ENCODE peak calls at places on chromosome 4, in seven cellular contexts. P is adrenal gland; F is tibial artery; J is neural progenitor cell; U is hepatocyte; I is CD8-positive, alpha-beta memory T cell; Q is psoas muscle. Z is an unnamed sample. For H3K4me1, the result is how much of the 10 kb centered on the place peaks cover.

GRCh38 chr4:55615008-55615407 is 21.1 kb downstream of the NMU start:
- DNase-seq in U (no peak), J (no peak), I (no peak), F (no peak), P (no peak), Q (no peak), Z (no peak)

GRCh38 chr4:52751349-52751911 is at the start of gene ERVMER34-1:
- DNase-seq in I (no peak), F (no peak), J (peak), P (peak), U (peak), Q (peak), Z (no peak)

GRCh38 chr4:95877636-95878035 is 37.7 kb downstream of the PDHA2 start:
- DNase-seq in U (no peak), F (no peak), J (no peak), P (no peak), I (no peak), Q (no peak), Z (no peak)

GRCh38 chr4:146033149-146033548 is 94.5 kb upstream of the ZNF827 start:
- DNase-seq in U (peak), J (no peak), P (peak), F (no peak), Q (no peak), I (no peak), Z (peak)

GRCh38 chr4:118995693-118996391 is 107.2 kb downstream of the SYNPO2 start:
- DNase-seq in J (no peak), P (no peak), Q (no peak), I (no peak), U (no peak), F (no peak), Z (no peak)

GRCh38 chr4:42594880-42595279 is 62.0 kb downstream of the ATP8A1 start:
- DNase-seq in I (no peak), U (no peak), P (no peak), Q (no peak), F (no peak), J (no peak), Z (no peak)

GRCh38 chr4:6546681-6547447 is 28.1 kb upstream of the MAN2B2 start:
- DNase-seq in J (peak), I (peak), P (peak), U (peak), Q (no peak), F (no peak), Z (peak)

GRCh38 chr4:168357941-168358340 is 39.4 kb upstream of the DDX60 start:
- DNase-seq in Q (no peak), I (no peak), U (no peak), F (no peak), J (no peak), P (no peak), Z (no peak)

GRCh38 chr4:142778908-142779307 is 67.2 kb downstream of the INPP4B start:
- DNase-seq in I (no peak), U (no peak), J (no peak), Q (no peak), P (no peak), F (no peak), Z (no peak)

GRCh38 chr4:161249779-161250440 is 913.9 kb downstream of the FSTL5 start:
- DNase-seq in Q (no peak), F (no peak), P (no peak), U (no peak), I (no peak), J (no peak), Z (peak)

GRCh38 chr4:168478868-168479267 is 1.4 kb downstream of the DDX60L start:
- DNase-seq in I (no peak), Q (no peak), P (no peak), J (no peak), F (no peak), U (no peak), Z (no peak)

GRCh38 chr4:16642897-16643296 is 255.5 kb downstream of the LDB2 start:
- DNase-seq in J (no peak), I (no peak), F (no peak), U (no peak), P (no peak), Q (no peak), Z (no peak)

GRCh38 chr4:87849612-87850011 is 16.8 kb downstream of the MEPE start:
- DNase-seq in Q (no peak), U (no peak), J (no peak), F (no peak), P (no peak), I (no peak), Z (no peak)

GRCh38 chr4:66688674-66689073 is 856.6 kb downstream of the CENPC start:
- DNase-seq in P (no peak), I (no peak), J (no peak), F (no peak), Q (no peak), U (peak), Z (no peak)

GRCh38 chr4:144582105-144582850 is 63.7 kb upstream of the HHIP start:
- DNase-seq in I (no peak), J (no peak), P (no peak), F (no peak), U (no peak), Q (no peak), Z (no peak)

GRCh38 chr4:74311696-74312313 is 3.5 kb downstream of the EPGN start:
- DNase-seq in I (no peak), P (peak), J (peak), U (peak), F (no peak), Q (no peak), Z (peak)

GRCh38 chr4:2797545-2798305 is 4.8 kb downstream of the SH3BP2 start:
- DNase-seq in U (no peak), F (peak), J (peak), Q (peak), I (peak), P (no peak), Z (no peak)

GRCh38 chr4:2799444-2799911 is 6.6 kb downstream of the SH3BP2 start:
- DNase-seq in I (no peak), U (no peak), J (peak), Q (peak), F (peak), P (peak), Z (no peak)

GRCh38 chr4:2797188-2797544 is 4.3 kb downstream of the SH3BP2 start:
- DNase-seq in F (peak), I (no peak), J (peak), P (no peak), U (peak), Q (no peak), Z (no peak)

GRCh38 chr4:2799971-2800690 is 7.2 kb downstream of the SH3BP2 start:
- DNase-seq in I (no peak), U (no peak), J (no peak), Q (peak), P (peak), F (peak), Z (peak)

DNA sequence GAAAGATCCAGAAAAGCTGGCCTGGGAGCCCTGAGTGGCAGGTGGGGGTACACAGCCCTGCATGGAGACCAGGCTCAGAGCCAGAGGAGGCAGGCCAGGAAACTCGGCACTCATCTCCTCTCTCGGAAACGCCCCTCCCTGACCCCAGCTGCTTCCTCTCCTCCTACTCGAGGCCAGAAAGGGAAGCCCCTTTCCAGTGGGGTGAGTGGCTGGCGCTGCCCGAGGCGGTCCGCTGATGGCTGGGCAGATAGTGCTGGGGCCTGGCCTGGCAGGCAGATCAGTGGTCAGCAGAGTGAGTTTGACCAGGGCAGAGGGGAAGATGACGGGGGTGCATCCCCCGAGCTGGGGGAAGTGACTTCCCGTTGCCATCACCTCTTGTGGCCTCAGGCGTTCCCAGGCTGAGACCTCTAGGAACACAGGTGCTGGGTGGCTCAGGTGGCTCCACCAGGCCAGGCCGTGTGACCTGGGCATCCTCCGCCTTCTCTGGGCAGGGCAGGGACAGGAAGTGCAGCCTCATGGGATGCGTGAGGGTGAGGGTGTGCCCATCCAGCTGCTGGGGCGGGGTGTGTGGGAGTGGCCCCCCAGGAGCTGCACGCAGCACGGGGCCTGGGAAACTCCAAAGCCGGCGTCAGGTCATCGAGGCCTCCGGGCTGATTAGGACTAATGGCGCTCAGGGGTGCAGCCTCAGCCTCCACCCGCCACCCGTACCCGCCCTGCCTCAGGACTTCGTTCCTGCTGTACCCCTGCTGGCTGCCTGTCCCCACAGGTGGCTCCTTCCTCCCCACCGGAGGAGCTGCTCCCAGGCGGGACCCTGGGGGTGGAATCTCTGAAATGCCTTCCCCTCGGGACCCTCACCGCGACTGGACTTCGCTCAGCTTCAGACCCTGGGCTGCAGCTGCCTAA is 5.8 kb downstream of the SH3BP2 start:
- DNase-seq in F (peak), J (peak), U (no peak), Q (peak), I (peak), P (peak), Z (peak)
- H3K4me3 ChIP-seq in F (no peak), J (no peak), U (no peak), Q (peak), I (peak), P (peak), Z (no peak)

DNA sequence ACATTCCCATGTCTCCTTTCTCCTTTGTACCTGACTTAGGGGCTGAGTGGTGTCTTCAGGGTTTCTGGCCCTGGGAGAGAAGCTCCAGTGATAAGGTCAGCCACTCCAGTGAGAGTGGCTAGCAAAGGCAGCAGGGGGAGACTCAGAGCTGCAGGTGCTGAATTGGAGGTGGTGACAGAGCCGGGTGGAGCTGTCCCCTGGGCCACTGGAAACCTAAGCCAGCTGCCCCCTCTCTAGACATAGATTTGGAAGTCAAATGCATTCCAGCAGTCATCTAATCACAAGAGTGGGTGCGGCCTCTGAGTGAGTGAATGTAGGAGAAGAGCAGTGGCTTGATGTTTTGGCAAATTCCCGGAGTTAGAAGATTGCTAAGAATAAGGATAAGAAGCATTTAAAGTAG is 28.5 kb downstream of the TRIM2 start:
- DNase-seq in Q (no peak), U (peak), P (no peak), I (no peak), F (no peak), J (peak), Z (peak)
- H3K4me1 ChIP-seq in Q (under half), U (under half), P (under half), I (under half), F (under half), J (under half), Z (under half)

DNA sequence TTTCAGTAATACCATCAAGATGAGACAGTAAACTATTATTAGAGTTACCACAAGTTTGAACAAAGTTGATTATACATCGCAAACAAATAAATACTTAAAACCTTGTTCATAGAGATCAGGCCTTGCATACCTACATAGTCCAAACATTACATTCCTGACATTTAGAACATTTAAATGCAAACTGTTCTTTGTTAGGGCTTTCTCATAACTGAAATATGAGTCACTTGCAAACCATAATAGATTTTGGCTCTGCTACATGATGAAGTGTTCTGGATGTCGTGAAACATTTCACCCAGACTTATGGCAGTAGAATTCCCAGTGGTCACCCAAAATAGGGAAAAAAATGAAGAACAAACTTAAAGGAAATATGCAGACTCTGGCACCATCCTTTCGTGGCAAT is 75.0 kb downstream of the FAT4 start:
- DNase-seq in U (no peak), F (no peak), J (no peak), I (no peak), Q (no peak), P (no peak), Z (peak)
- H3K27ac ChIP-seq in U (no peak), F (peak), J (no peak), I (no peak), Q (peak), P (no peak), Z (peak)

GRCh38 chr4:386708-387105 is 49.1 kb downstream of the ZNF141 start:
- DNase-seq in J (no peak), U (no peak), P (no peak), F (no peak), Q (no peak), I (no peak), Z (no peak)
- H3K4me3 ChIP-seq in J (no peak), U (no peak), P (no peak), F (no peak), Q (no peak), I (peak), Z (no peak)

DNA sequence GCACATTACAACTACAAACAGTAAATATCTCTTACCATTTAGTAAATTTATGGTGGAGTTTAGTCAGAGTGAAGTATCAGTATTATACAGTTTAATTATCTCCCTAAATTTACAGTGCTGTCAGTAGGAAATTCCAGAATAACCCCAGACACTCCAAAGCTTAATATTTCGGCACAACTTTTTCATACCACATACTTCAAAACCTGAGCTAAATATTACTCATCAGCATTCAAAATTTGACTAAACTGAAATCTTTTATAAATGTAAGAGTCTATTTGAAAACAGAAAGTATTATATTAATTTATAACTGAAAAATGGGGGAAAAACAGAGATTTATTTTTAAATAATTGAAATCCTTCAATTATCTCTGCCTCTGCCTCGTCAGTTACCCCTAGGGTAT is 90.3 kb upstream of the MAPK10 start:
- DNase-seq in J (no peak), U (no peak), F (no peak), Q (no peak), I (no peak), P (no peak), Z (no peak)
- H3K4me1 ChIP-seq in J (half or more), U (under half), F (under half), Q (under half), I (under half), P (under half), Z (under half)

GRCh38 chr4:82797048-82797590 is 1.5 kb downstream of the SCD5 start:
- DNase-seq in J (peak), F (no peak), U (no peak), P (no peak), Q (no peak), I (no peak), Z (peak)
- H3K27ac ChIP-seq in J (no peak), F (no peak), U (no peak), P (peak), Q (no peak), I (no peak), Z (no peak)

DNA sequence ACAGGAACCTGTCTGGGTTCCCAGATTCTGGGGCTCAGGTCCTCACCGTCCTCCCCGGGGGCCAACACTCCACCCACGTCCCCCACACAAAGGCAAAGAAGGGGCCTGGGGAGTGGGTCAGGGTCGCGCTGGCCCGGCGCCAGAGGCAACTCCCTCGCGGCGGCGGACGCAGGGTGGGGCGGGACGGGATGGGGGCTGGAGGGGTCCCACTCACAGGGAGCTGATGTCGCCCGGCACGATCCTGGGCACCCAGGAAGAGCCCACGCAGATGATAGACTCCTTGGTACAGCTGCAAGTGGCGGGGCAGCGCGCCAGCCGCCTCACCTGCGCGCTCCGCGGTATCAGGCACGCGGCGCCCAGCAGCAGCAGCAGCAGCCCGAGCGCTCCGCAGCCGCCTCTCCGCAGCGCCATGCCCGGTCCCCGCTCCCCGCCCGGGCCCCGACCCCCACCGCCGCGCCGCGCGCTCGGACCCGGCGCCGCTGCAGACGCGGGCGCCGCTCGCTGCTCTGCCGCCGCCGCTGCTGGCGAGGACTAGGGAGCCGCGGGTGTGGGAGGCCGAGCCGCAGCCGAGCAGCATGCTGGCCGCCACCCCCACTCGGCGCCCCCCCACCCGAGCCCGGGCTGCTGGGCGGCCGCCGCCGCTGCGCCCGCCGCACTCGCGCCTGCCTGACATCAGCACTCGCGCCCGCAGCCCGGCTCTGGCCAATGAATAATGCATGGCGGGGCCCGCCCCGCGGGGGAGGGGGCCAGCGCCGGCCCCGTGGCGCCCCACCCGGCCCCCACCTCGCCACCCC is at the start of gene LGI2:
- DNase-seq in P (peak), U (peak), F (peak), Q (peak), J (peak), I (no peak), Z (peak)
- H3K4me3 ChIP-seq in P (peak), U (peak), F (peak), Q (peak), J (peak), I (no peak), Z (peak)

GRCh38 chr4:155709878-155710277 is 43.2 kb downstream of the GUCY1A1 start:
- DNase-seq in I (no peak), F (no peak), P (no peak), J (no peak), U (no peak), Q (no peak), Z (no peak)

GRCh38 chr4:155708782-155709181 is 42.1 kb downstream of the GUCY1A1 start:
- DNase-seq in F (no peak), U (no peak), Q (no peak), P (no peak), I (no peak), J (no peak), Z (no peak)

GRCh38 chr4:155705664-155706063 is 39.0 kb downstream of the GUCY1A1 start:
- DNase-seq in Q (no peak), P (no peak), U (peak), I (no peak), F (no peak), J (peak), Z (peak)

GRCh38 chr4:155704841-155705404 is 38.3 kb downstream of the GUCY1A1 start:
- DNase-seq in I (no peak), P (no peak), Q (no peak), F (no peak), U (no peak), J (no peak), Z (no peak)

GRCh38 chr4:155707251-155707650 is 40.6 kb downstream of the GUCY1A1 start:
- DNase-seq in F (no peak), J (no peak), I (no peak), Q (no peak), P (no peak), U (no peak), Z (no peak)
- H3K4me1 ChIP-seq in F (under half), J (under half), I (under half), Q (under half), P (under half), U (under half), Z (under half)

Z was measured in SJCRH30.